ENCODE peak calls at places on chromosomes 2 and 18, in nine cellular contexts. One of them, this sample, is unnamed.

GRCh38 chr2:7057865-7058400 is 140.7 kb downstream of the RNF144A start:
- DNase-seq in left ventricle myocardium inferior: no peak
- DNase-seq in endothelial cell: no peak
- DNase-seq in hepatocyte: no peak
- DNase-seq in endothelial cell of umbilical vein: no peak
- DNase-seq in WERI-Rb-1: no peak
- DNase-seq in fibroblast of the aortic adventitia: no peak
- DNase-seq in AG04450: no peak
- DNase-seq in thoracic aorta: no peak
- DNase-seq in this sample: no peak

GRCh38 chr18:66136039-66136438 is 385.2 kb downstream of the CDH7 start:
- DNase-seq in left ventricle myocardium inferior: no peak
- DNase-seq in endothelial cell: no peak
- DNase-seq in hepatocyte: no peak
- DNase-seq in endothelial cell of umbilical vein: no peak
- DNase-seq in WERI-Rb-1: no peak
- DNase-seq in fibroblast of the aortic adventitia: no peak
- DNase-seq in AG04450: no peak
- DNase-seq in thoracic aorta: no peak
- DNase-seq in this sample: no peak

GRCh38 chr18:7133181-7133580 is 15.6 kb upstream of the LAMA1 start:
- DNase-seq in left ventricle myocardium inferior: no peak
- DNase-seq in endothelial cell: no peak
- DNase-seq in hepatocyte: no peak
- DNase-seq in endothelial cell of umbilical vein: no peak
- DNase-seq in WERI-Rb-1: no peak
- DNase-seq in fibroblast of the aortic adventitia: peak; percentile 9
- DNase-seq in AG04450: no peak
- DNase-seq in thoracic aorta: no peak
- DNase-seq in this sample: no peak

GRCh38 chr2:172404824-172405223 is 22.6 kb upstream of the ITGA6 start:
- DNase-seq in left ventricle myocardium inferior: no peak
- DNase-seq in endothelial cell: no peak
- DNase-seq in hepatocyte: no peak
- DNase-seq in endothelial cell of umbilical vein: peak; percentile 78
- DNase-seq in WERI-Rb-1: no peak
- DNase-seq in fibroblast of the aortic adventitia: peak; percentile 95
- DNase-seq in AG04450: peak; percentile 67
- DNase-seq in thoracic aorta: no peak
- DNase-seq in this sample: no peak

GRCh38 chr18:23279931-23280330 is 144.6 kb downstream of the CABLES1 start:
- DNase-seq in left ventricle myocardium inferior: no peak
- DNase-seq in endothelial cell: no peak
- DNase-seq in hepatocyte: no peak
- DNase-seq in endothelial cell of umbilical vein: peak; percentile 90
- DNase-seq in WERI-Rb-1: no peak
- DNase-seq in fibroblast of the aortic adventitia: no peak
- DNase-seq in AG04450: no peak
- DNase-seq in thoracic aorta: no peak
- DNase-seq in this sample: no peak

GRCh38 chr2:36561223-36561944 is 36.6 kb downstream of the FEZ2 start:
- DNase-seq in left ventricle myocardium inferior: no peak
- DNase-seq in endothelial cell: no peak
- DNase-seq in hepatocyte: peak; percentile 70
- DNase-seq in endothelial cell of umbilical vein: peak; percentile 98
- DNase-seq in WERI-Rb-1: no peak
- DNase-seq in fibroblast of the aortic adventitia: peak; percentile 90
- DNase-seq in AG04450: peak; percentile 66
- DNase-seq in thoracic aorta: no peak
- DNase-seq in this sample: no peak

GRCh38 chr2:131656816-131657633 is 129.3 kb downstream of the CCDC74A start:
- DNase-seq in left ventricle myocardium inferior: no peak
- DNase-seq in endothelial cell: no peak
- DNase-seq in hepatocyte: no peak
- DNase-seq in endothelial cell of umbilical vein: no peak
- DNase-seq in WERI-Rb-1: no peak
- DNase-seq in fibroblast of the aortic adventitia: no peak
- DNase-seq in AG04450: no peak
- DNase-seq in thoracic aorta: no peak
- DNase-seq in this sample: no peak

GRCh38 chr2:20411361-20411894 is 35.4 kb upstream of the RHOB start:
- DNase-seq in left ventricle myocardium inferior: peak; percentile 90
- DNase-seq in endothelial cell: peak; percentile 72
- DNase-seq in hepatocyte: peak; percentile 82
- DNase-seq in endothelial cell of umbilical vein: peak; percentile 83
- DNase-seq in WERI-Rb-1: peak; percentile 94
- DNase-seq in fibroblast of the aortic adventitia: peak; percentile 83
- DNase-seq in AG04450: peak; percentile 38
- DNase-seq in thoracic aorta: peak; percentile 67
- DNase-seq in this sample: peak; percentile 82

GRCh38 chr2:54524236-54524991 is 68.3 kb downstream of the SPTBN1 start:
- DNase-seq in left ventricle myocardium inferior: no peak
- DNase-seq in endothelial cell: no peak
- DNase-seq in hepatocyte: peak; percentile 57
- DNase-seq in endothelial cell of umbilical vein: peak; percentile 61
- DNase-seq in WERI-Rb-1: no peak
- DNase-seq in fibroblast of the aortic adventitia: peak; percentile 82
- DNase-seq in AG04450: no peak
- DNase-seq in thoracic aorta: no peak
- DNase-seq in this sample: no peak

GRCh38 chr2:120205901-120206581 is 17.2 kb downstream of the TMEM185B start:
- DNase-seq in left ventricle myocardium inferior: no peak
- DNase-seq in endothelial cell: peak; percentile 78
- DNase-seq in hepatocyte: peak; percentile 69
- DNase-seq in endothelial cell of umbilical vein: no peak
- DNase-seq in WERI-Rb-1: peak; percentile 59
- DNase-seq in fibroblast of the aortic adventitia: no peak
- DNase-seq in AG04450: no peak
- DNase-seq in thoracic aorta: no peak
- DNase-seq in this sample: peak; percentile 71

GRCh38 chr2:238449909-238450417 is 23.2 kb downstream of the ASB1 start:
- DNase-seq in left ventricle myocardium inferior: peak; percentile 78
- DNase-seq in endothelial cell: no peak
- DNase-seq in hepatocyte: peak; percentile 43
- DNase-seq in endothelial cell of umbilical vein: no peak
- DNase-seq in WERI-Rb-1: no peak
- DNase-seq in fibroblast of the aortic adventitia: peak; percentile 50
- DNase-seq in AG04450: no peak
- DNase-seq in thoracic aorta: no peak
- DNase-seq in this sample: no peak

GRCh38 chr18:70459251-70459650 is 170.4 kb downstream of the SOCS6 start:
- DNase-seq in left ventricle myocardium inferior: no peak
- DNase-seq in endothelial cell: no peak
- DNase-seq in hepatocyte: no peak
- DNase-seq in endothelial cell of umbilical vein: no peak
- DNase-seq in WERI-Rb-1: no peak
- DNase-seq in fibroblast of the aortic adventitia: no peak
- DNase-seq in AG04450: no peak
- DNase-seq in thoracic aorta: no peak
- DNase-seq in this sample: no peak

GRCh38 chr2:180003566-180003965 is 3.5 kb downstream of the CWC22 start:
- DNase-seq in left ventricle myocardium inferior: no peak
- DNase-seq in endothelial cell: no peak
- DNase-seq in hepatocyte: no peak
- DNase-seq in endothelial cell of umbilical vein: no peak
- DNase-seq in WERI-Rb-1: no peak
- DNase-seq in fibroblast of the aortic adventitia: no peak
- DNase-seq in AG04450: no peak
- DNase-seq in thoracic aorta: no peak
- DNase-seq in this sample: no peak

GRCh38 chr2:68352651-68353386 is 12.3 kb upstream of the PLEK start:
- DNase-seq in left ventricle myocardium inferior: no peak
- DNase-seq in endothelial cell: no peak
- DNase-seq in hepatocyte: no peak
- DNase-seq in endothelial cell of umbilical vein: no peak
- DNase-seq in WERI-Rb-1: no peak
- DNase-seq in fibroblast of the aortic adventitia: peak; percentile 18
- DNase-seq in AG04450: no peak
- DNase-seq in thoracic aorta: no peak
- DNase-seq in this sample: no peak

DNA sequence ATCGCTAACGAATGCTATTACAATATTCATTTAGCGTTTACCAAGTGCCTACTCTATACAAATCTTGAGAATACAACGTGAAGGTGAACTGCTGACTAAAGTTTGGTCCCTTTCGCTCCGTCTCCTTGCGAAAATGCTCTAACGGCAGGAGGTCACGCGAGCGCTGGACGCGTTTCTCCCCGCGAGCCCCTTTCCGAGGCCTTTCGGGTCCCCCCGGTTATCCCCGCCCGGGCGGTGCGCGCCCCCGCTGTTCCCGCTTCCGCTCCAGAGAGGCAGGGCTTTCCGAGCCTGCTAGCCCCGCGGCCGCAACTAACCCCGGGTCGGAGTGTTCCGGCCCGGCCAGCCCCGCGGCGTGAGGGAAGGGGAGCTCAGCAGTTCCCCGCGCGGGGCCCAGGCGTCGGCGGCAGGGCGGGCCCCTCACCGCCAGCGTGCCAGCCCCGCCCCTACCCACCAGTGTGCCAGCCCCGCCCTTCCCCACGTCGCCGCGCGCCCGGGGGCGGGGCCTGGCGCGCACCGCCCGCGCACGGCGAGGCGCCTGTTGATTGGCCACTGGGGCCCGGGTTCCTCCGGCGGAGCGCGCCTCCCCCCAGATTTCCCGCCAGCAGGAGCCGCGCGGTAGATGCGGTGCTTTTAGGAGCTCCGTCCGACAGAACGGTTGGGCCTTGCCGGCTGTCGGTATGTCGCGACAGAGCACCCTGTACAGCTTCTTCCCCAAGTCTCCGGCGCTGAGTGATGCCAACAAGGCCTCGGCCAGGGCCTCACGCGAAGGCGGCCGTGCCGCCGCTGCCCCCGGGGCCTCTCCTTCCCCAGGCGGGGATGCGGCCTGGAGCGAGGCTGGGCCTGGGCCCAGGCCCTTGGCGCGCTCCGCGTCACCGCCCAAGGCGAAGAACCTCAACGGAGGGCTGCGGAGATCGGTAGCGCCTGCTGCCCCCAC is at the start of gene MSH6:
- DNase-seq in left ventricle myocardium inferior: peak; percentile 89
- DNase-seq in endothelial cell: peak; percentile 91
- DNase-seq in hepatocyte: peak; percentile 96
- DNase-seq in endothelial cell of umbilical vein: peak; percentile 90
- DNase-seq in WERI-Rb-1: peak; percentile 94
- DNase-seq in fibroblast of the aortic adventitia: peak; percentile 78
- DNase-seq in AG04450: peak; percentile 49
- DNase-seq in thoracic aorta: peak; percentile 47
- DNase-seq in this sample: peak; percentile 90
- TF ChIP-seq CTCF in left ventricle myocardium inferior: peak; percentile 23
- TF ChIP-seq CTCF in endothelial cell: no peak
- TF ChIP-seq CTCF in hepatocyte: no peak
- TF ChIP-seq CTCF in endothelial cell of umbilical vein: no peak
- TF ChIP-seq CTCF in WERI-Rb-1: no peak
- TF ChIP-seq CTCF in fibroblast of the aortic adventitia: no peak
- TF ChIP-seq CTCF in AG04450: no peak
- TF ChIP-seq CTCF in thoracic aorta: no peak
- TF ChIP-seq CTCF in this sample: no peak

GRCh38 chr18:59994357-59994756 is 94.6 kb downstream of the PMAIP1 start:
- DNase-seq in left ventricle myocardium inferior: no peak
- DNase-seq in endothelial cell: no peak
- DNase-seq in hepatocyte: no peak
- DNase-seq in endothelial cell of umbilical vein: no peak
- DNase-seq in WERI-Rb-1: no peak
- DNase-seq in fibroblast of the aortic adventitia: no peak
- DNase-seq in AG04450: no peak
- DNase-seq in thoracic aorta: no peak
- DNase-seq in this sample: no peak

GRCh38 chr18:59993560-59993959 is 93.8 kb downstream of the PMAIP1 start:
- DNase-seq in left ventricle myocardium inferior: no peak
- DNase-seq in endothelial cell: no peak
- DNase-seq in hepatocyte: no peak
- DNase-seq in endothelial cell of umbilical vein: no peak
- DNase-seq in WERI-Rb-1: no peak
- DNase-seq in fibroblast of the aortic adventitia: no peak
- DNase-seq in AG04450: no peak
- DNase-seq in thoracic aorta: no peak
- DNase-seq in this sample: no peak

GRCh38 chr18:59996370-59996966 is 96.7 kb downstream of the PMAIP1 start:
- DNase-seq in left ventricle myocardium inferior: no peak
- DNase-seq in endothelial cell: peak; percentile 52
- DNase-seq in hepatocyte: peak; percentile 75
- DNase-seq in endothelial cell of umbilical vein: peak; percentile 10
- DNase-seq in WERI-Rb-1: peak; percentile 65
- DNase-seq in fibroblast of the aortic adventitia: peak; percentile 73
- DNase-seq in AG04450: peak; percentile 23
- DNase-seq in thoracic aorta: no peak
- DNase-seq in this sample: peak; percentile 54
- TF ChIP-seq CTCF in left ventricle myocardium inferior: peak; percentile 38
- TF ChIP-seq CTCF in endothelial cell: peak; percentile 74
- TF ChIP-seq CTCF in hepatocyte: peak; percentile 83
- TF ChIP-seq CTCF in endothelial cell of umbilical vein: peak; percentile 47
- TF ChIP-seq CTCF in WERI-Rb-1: peak; percentile 83
- TF ChIP-seq CTCF in fibroblast of the aortic adventitia: peak; percentile 85
- TF ChIP-seq CTCF in AG04450: peak; percentile 91
- TF ChIP-seq CTCF in thoracic aorta: no peak
- TF ChIP-seq CTCF in this sample: peak; percentile 77

DNA sequence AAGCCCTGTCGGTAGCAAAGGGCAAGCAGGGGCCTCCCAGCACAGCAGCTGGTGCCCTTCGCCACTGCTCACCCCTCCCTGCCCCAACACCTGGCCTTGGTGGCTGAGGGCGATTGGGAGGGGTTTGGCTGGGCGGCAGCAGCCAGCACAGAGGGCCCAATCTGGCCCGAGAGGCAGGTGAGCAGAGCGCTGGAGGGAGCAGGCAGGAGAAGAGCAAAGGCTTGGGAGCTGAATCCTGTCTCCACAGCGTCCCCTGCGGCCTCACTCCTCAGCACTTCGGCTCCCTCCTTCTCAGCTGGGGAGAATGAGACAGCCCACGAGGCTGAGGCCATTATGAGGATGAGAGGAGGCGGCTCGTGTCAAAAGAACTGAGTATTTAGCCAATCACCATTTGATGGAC is 74.9 kb upstream of the TAF1B start:
- DNase-seq in left ventricle myocardium inferior: no peak
- DNase-seq in endothelial cell: peak; percentile 67
- DNase-seq in hepatocyte: peak; percentile 76
- DNase-seq in endothelial cell of umbilical vein: no peak
- DNase-seq in WERI-Rb-1: peak; percentile 92
- DNase-seq in fibroblast of the aortic adventitia: no peak
- DNase-seq in AG04450: no peak
- DNase-seq in thoracic aorta: no peak
- DNase-seq in this sample: peak; percentile 75
- TF ChIP-seq CTCF in left ventricle myocardium inferior: peak; percentile 33
- TF ChIP-seq CTCF in endothelial cell: peak; percentile 23
- TF ChIP-seq CTCF in hepatocyte: peak; percentile 31
- TF ChIP-seq CTCF in endothelial cell of umbilical vein: no peak
- TF ChIP-seq CTCF in WERI-Rb-1: peak; percentile 99
- TF ChIP-seq CTCF in fibroblast of the aortic adventitia: no peak
- TF ChIP-seq CTCF in AG04450: peak; percentile 28
- TF ChIP-seq CTCF in thoracic aorta: no peak
- TF ChIP-seq CTCF in this sample: no peak

DNA sequence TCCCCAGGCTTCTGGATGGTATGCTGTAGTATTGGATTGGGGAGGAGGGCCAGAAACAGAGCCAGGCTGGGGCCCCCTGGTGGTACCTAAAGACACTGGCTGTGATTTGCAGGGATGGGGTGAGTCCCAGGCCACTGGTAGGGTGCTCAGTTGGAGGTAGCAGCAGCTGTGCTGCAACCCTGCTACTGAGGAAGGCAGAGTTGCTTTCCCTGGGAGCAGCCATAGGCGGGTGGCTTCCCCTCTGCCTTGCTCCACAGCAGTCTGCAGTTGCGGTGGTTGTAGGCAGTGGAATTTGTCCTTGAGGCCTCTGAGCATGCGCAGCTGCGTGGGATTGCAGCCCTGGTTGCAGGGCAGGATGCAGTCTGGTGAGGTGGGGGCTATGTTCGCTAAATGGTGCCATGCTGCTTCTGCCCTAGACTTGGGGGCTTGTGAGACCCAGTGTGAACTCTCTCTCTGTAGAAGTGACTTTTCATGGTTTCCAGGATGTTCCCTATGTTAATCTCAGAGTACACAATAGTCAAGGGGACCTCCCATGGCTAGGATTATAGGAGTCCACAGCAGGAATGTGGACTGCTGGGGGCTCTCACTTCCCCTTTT is 443.5 kb downstream of the XIRP2 start:
- DNase-seq in left ventricle myocardium inferior: no peak
- DNase-seq in endothelial cell: peak; percentile 50
- DNase-seq in hepatocyte: peak; percentile 46
- DNase-seq in endothelial cell of umbilical vein: no peak
- DNase-seq in WERI-Rb-1: peak; percentile 46
- DNase-seq in fibroblast of the aortic adventitia: no peak
- DNase-seq in AG04450: no peak
- DNase-seq in thoracic aorta: no peak
- DNase-seq in this sample: peak; percentile 38
- TF ChIP-seq CTCF in left ventricle myocardium inferior: peak; percentile 21
- TF ChIP-seq CTCF in endothelial cell: peak; percentile 56
- TF ChIP-seq CTCF in hepatocyte: peak; percentile 16
- TF ChIP-seq CTCF in endothelial cell of umbilical vein: peak; percentile 13
- TF ChIP-seq CTCF in WERI-Rb-1: peak; percentile 69
- TF ChIP-seq CTCF in fibroblast of the aortic adventitia: no peak
- TF ChIP-seq CTCF in AG04450: peak; percentile 24
- TF ChIP-seq CTCF in thoracic aorta: no peak
- TF ChIP-seq CTCF in this sample: peak; percentile 22